ENCODE peak calls at places on chromosomes 13 and 19, in seven cellular contexts. K, T, Q, P, R, G and J are unnamed samples.

GRCh38 chr13:51241720-51242119 is 19.5 kb downstream of the FAM124A start:
- DNase-seq in K (no peak), Q (peak), P (no peak), R (no peak), T (no peak), G (no peak), J (no peak)

GRCh38 chr19:45090034-45090433 is 2.9 kb upstream of the PPP1R37 start:
- DNase-seq in K (no peak), R (no peak), G (no peak), Q (peak), P (no peak), T (no peak), J (no peak)

GRCh38 chr13:110353339-110353977 is 46.4 kb downstream of the COL4A2 start:
- DNase-seq in G (no peak), R (no peak), T (no peak), P (no peak), Q (no peak), K (no peak), J (no peak)

GRCh38 chr13:27827646-27828045 is 35.4 kb downstream of the GSX1 start:
- DNase-seq in T (no peak), Q (no peak), G (no peak), P (no peak), K (no peak), R (no peak), J (no peak)

GRCh38 chr19:19429361-19429760 is 23.9 kb downstream of the GATAD2A start:
- DNase-seq in Q (no peak), T (no peak), K (no peak), G (no peak), R (no peak), P (no peak), J (no peak)

GRCh38 chr19:7699422-7700127 is 2.4 kb downstream of the FCER2 start:
- DNase-seq in T (peak), P (no peak), R (peak), G (no peak), Q (no peak), K (no peak), J (no peak)

GRCh38 chr19:5948697-5949564 is 29.0 kb downstream of the RANBP3 start:
- DNase-seq in P (no peak), K (no peak), T (no peak), Q (no peak), G (no peak), R (no peak), J (no peak)

GRCh38 chr13:105342421-105342820 is 1193.0 kb downstream of the EFNB2 start:
- DNase-seq in K (no peak), P (no peak), Q (no peak), T (no peak), G (no peak), R (no peak), J (no peak)

GRCh38 chr13:42398542-42398941 is 126.6 kb downstream of the AKAP11 start:
- DNase-seq in G (no peak), R (no peak), K (no peak), Q (no peak), T (no peak), P (no peak), J (no peak)

GRCh38 chr13:36571444-36571843 is 102.4 kb upstream of the SERTM1 start:
- DNase-seq in P (no peak), T (no peak), K (no peak), R (no peak), G (no peak), Q (no peak), J (no peak)

GRCh38 chr13:112730157-112730671 is 40.4 kb downstream of the ATP11A start:
- DNase-seq in G (no peak), R (no peak), P (no peak), Q (no peak), T (no peak), K (no peak), J (no peak)

GRCh38 chr13:48954086-48954485 is 21.6 kb upstream of the FNDC3A start:
- DNase-seq in G (no peak), Q (no peak), P (no peak), T (no peak), K (peak), R (no peak), J (no peak)

GRCh38 chr13:98199480-98199879 is 22.4 kb upstream of the RNF113B start:
- DNase-seq in Q (no peak), P (no peak), T (no peak), R (no peak), G (no peak), K (peak), J (no peak)

GRCh38 chr19:17952041-17952976 is 14.6 kb upstream of the KCNN1 start:
- DNase-seq in G (peak), Q (peak), R (peak), P (no peak), K (no peak), T (no peak), J (no peak)

GRCh38 chr19:15144046-15144646 is 36.9 kb downstream of the SYDE1 start:
- DNase-seq in G (no peak), P (no peak), K (no peak), R (no peak), Q (no peak), T (no peak), J (no peak)

GRCh38 chr19:39412100-39412866 is at the start of gene PLEKHG2:
- DNase-seq in R (peak), P (peak), K (peak), T (peak), Q (peak), G (peak), J (peak)

GRCh38 chr19:39410620-39411005 is 1.9 kb upstream of the PLEKHG2 start:
- DNase-seq in K (no peak), T (no peak), Q (peak), P (no peak), R (no peak), G (no peak), J (no peak)

GRCh38 chr19:39409886-39410619 is 2.4 kb upstream of the PLEKHG2 start:
- DNase-seq in G (peak), P (peak), T (no peak), K (peak), R (peak), Q (peak), J (peak)

GRCh38 chr19:39411832-39412099 is 703 bp upstream of the PLEKHG2 start:
- DNase-seq in T (peak), G (peak), P (peak), K (peak), Q (peak), R (peak), J (peak)

DNA sequence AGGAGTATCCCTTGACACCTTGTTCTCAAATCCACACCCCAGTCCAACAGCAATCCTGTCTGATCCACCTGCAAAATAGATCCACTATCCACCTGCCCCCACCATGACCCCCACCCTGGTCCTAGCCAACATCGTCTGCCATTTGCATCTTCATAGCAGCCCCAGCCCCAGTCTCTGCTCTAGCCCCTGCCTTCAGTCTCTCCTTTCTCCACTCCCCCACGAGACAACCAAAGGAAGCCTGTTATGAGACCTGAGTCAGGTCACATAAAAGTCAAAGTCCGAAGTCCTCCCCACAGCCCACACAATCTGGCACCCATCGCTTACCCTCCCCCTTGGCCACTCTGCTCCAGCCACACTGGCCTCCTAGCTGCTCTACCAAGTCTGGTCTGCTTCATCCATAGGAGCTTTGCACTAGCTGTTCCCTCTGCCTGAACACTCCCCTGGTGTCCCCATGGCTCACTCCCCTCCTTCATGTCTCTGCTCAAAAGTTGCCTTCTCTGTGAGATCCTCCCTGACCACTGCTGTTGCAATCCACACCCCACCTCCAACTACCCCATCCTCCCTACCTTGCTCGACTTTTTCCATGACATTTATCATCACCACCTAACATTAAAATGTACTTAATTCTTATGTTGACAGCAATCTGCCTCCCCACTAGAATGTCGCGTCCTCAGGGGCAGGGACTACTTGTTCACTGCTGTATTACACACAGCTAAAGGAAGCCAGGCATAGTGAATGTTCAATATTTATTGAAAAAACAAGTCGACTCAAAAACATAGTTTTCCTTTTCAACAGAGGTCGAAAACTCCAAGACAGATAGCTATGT is 1.2 kb upstream of the PLEKHG2 start:
- DNase-seq in R (no peak), Q (peak), T (no peak), G (no peak), K (peak), P (no peak), J (no peak)
- TF ChIP-seq JUND in R (no peak), Q (no peak), T (no peak), G (no peak), K (peak), P (no peak), J (no peak)

DNA sequence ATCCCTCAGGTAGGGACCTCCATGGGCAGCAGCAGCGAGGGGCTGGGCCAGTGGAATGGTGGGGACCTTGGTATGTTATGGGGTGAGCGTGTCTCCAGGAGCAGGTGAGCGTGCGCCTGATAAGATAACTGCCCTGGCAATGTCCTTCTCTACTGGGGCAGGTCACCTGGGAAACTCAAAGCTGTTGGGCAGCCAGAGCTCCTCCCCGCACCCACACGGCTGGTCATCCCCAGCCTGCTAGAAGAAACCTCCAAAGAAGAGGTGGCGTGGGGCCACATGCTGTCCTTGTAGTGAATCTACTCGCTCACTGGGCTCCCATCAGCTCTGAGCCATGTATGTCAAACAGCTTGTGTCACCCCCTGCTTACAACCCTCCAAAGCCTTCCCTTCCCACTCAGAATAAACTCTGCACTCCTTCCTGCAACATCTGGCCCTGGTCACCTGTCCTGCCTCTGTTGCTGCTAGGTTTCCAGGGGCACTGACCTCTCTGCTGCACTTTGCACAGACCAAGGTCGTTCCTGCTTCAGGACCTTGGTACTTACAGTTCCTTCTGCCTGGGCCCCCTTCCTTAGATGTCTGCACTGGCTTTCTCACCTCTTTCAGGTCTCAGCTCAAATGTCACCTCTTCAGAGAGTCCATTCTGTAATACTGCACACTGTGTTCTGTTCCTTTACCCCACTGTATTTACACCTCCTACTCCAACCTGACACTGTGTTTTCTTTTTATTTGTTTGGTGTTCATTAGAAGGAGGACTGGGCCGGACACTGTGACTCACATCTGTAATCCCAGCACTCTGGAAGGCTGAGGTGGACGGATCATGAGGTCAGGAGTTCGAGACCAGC is 1.8 kb upstream of the ATP4A start:
- DNase-seq in T (no peak), G (no peak), R (no peak), P (no peak), Q (no peak), K (no peak), J (no peak)
- TF ChIP-seq JUND in T (no peak), G (no peak), R (no peak), P (no peak), Q (no peak), K (no peak), J (no peak)

GRCh38 chr13:25085125-25085742 is 10.7 kb upstream of the PABPC3 start:
- DNase-seq in P (peak), G (peak), T (no peak), K (peak), R (no peak), Q (no peak), J (peak)
- TF ChIP-seq JUND in P (no peak), G (no peak), T (no peak), K (no peak), R (no peak), Q (no peak), J (no peak)

DNA sequence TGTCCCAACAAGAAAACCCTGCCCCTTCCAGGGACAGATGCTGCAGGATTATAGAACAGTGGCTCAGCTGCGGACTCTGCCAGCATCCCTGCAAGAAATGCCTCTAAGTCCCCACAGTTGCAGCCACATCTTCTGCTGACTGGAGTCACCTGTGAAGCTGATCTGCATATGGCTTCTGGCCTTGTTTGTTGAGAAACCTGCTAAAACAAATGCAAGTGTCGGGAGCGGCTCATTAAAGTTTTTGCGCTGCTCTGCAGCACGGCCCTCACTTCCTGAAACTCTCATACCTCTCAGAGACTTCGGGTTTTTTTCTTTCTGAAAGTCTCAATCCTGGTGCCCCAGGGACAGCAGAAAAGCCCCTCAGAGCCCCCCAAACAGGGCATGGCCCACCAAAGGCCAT is 724.9 kb downstream of the UQCRFS1 start:
- DNase-seq in G (no peak), P (no peak), K (no peak), T (no peak), R (no peak), Q (no peak), J (no peak)
- TF ChIP-seq JUND in G (no peak), P (no peak), K (no peak), T (no peak), R (no peak), Q (no peak), J (no peak)